ENCODE peak calls at places on chromosomes 5 and 9, in four cellular contexts. One of them, this sample, is unnamed.

GRCh38 chr5:130874861-130875419 is 290.1 kb downstream of the HINT1 start:
- DNase-seq in AG08395: peak
- DNase-seq in GM03348: peak
- DNase-seq in fibroblast of pulmonary artery: no peak
- DNase-seq in this sample: no peak

GRCh38 chr5:145787001-145787400 is 48.1 kb downstream of the PRELID2 start:
- DNase-seq in AG08395: no peak
- DNase-seq in GM03348: no peak
- DNase-seq in fibroblast of pulmonary artery: peak
- DNase-seq in this sample: no peak

GRCh38 chr9:33852216-33852826 is 35.4 kb downstream of the UBE2R2 start:
- DNase-seq in AG08395: peak
- DNase-seq in GM03348: peak
- DNase-seq in fibroblast of pulmonary artery: peak
- DNase-seq in this sample: peak

GRCh38 chr9:82934949-82935348 is 128.0 kb downstream of the RASEF start:
- DNase-seq in AG08395: peak
- DNase-seq in GM03348: peak
- DNase-seq in fibroblast of pulmonary artery: peak
- DNase-seq in this sample: no peak

GRCh38 chr9:79189511-79189924 is 382.2 kb upstream of the TLE4 start:
- DNase-seq in AG08395: peak
- DNase-seq in GM03348: peak
- DNase-seq in fibroblast of pulmonary artery: peak
- DNase-seq in this sample: peak

GRCh38 chr5:38846379-38846967 is 661 bp downstream of the OSMR start:
- DNase-seq in AG08395: peak
- DNase-seq in GM03348: peak
- DNase-seq in fibroblast of pulmonary artery: no peak
- DNase-seq in this sample: no peak

GRCh38 chr5:52491071-52491828 is 296.5 kb upstream of the ITGA1 start:
- DNase-seq in AG08395: no peak
- DNase-seq in GM03348: no peak
- DNase-seq in fibroblast of pulmonary artery: no peak
- DNase-seq in this sample: no peak

GRCh38 chr5:143968071-143968878 is 156.3 kb downstream of the HMHB1 start:
- DNase-seq in AG08395: peak
- DNase-seq in GM03348: peak
- DNase-seq in fibroblast of pulmonary artery: peak
- DNase-seq in this sample: peak